ENCODE peak calls at places on chromosomes 5 and 9, in five cellular contexts. One of them, this sample, is unnamed.
A peak's percentile ranks its signal among the peaks of the same experiment; 100 is the strongest.

GRCh38 chr9:131739988-131740648 is at the start of gene RAPGEF1:
- DNase-seq in posterior vena cava: peak; percentile 94
- DNase-seq in anterior cingulate cortex: peak; percentile 76
- DNase-seq in DMS153: no peak
- DNase-seq in neural progenitor cell: peak; percentile 84
- DNase-seq in this sample: peak; percentile 44

GRCh38 chr9:122053546-122053945 is 39.6 kb downstream of the TTLL11 start:
- DNase-seq in posterior vena cava: no peak
- DNase-seq in DMS153: no peak
- DNase-seq in neural progenitor cell: no peak
- DNase-seq in anterior cingulate cortex: no peak
- DNase-seq in this sample: no peak

GRCh38 chr5:62779010-62779422 is 200.4 kb downstream of the LRRC70 start:
- DNase-seq in neural progenitor cell: peak; percentile 84
- DNase-seq in posterior vena cava: no peak
- DNase-seq in DMS153: no peak
- DNase-seq in anterior cingulate cortex: no peak
- DNase-seq in this sample: no peak

GRCh38 chr5:111704452-111705085 is 52.4 kb downstream of the NREP start:
- DNase-seq in DMS153: no peak
- DNase-seq in anterior cingulate cortex: no peak
- DNase-seq in posterior vena cava: no peak
- DNase-seq in neural progenitor cell: no peak
- DNase-seq in this sample: no peak

GRCh38 chr5:157180374-157181264 is at the start of gene ITK:
- DNase-seq in neural progenitor cell: no peak
- DNase-seq in posterior vena cava: no peak
- DNase-seq in DMS153: no peak
- DNase-seq in anterior cingulate cortex: no peak
- DNase-seq in this sample: no peak

GRCh38 chr5:113514263-113514590 is 733 bp downstream of the YTHDC2 start:
- DNase-seq in neural progenitor cell: no peak
- DNase-seq in posterior vena cava: no peak
- DNase-seq in anterior cingulate cortex: no peak
- DNase-seq in DMS153: no peak
- DNase-seq in this sample: no peak

GRCh38 chr9:137240321-137240840 is 706 bp upstream of the TUBB4B start:
- DNase-seq in DMS153: peak; percentile 37
- DNase-seq in posterior vena cava: peak; percentile 93
- DNase-seq in anterior cingulate cortex: peak; percentile 83
- DNase-seq in neural progenitor cell: peak; percentile 74
- DNase-seq in this sample: peak; percentile 67

GRCh38 chr9:14198544-14199510 is 115.1 kb downstream of the NFIB start:
- DNase-seq in DMS153: no peak
- DNase-seq in posterior vena cava: peak; percentile 82
- DNase-seq in anterior cingulate cortex: peak; percentile 34
- DNase-seq in neural progenitor cell: peak; percentile 49
- DNase-seq in this sample: peak; percentile 36

GRCh38 chr9:70477146-70477745 is 62.8 kb upstream of the KLF9 start:
- DNase-seq in neural progenitor cell: no peak
- DNase-seq in anterior cingulate cortex: no peak
- DNase-seq in posterior vena cava: no peak
- DNase-seq in DMS153: no peak
- DNase-seq in this sample: no peak

GRCh38 chr5:56840597-56840996 is 25.2 kb downstream of the MAP3K1 start:
- DNase-seq in neural progenitor cell: no peak
- DNase-seq in posterior vena cava: no peak
- DNase-seq in anterior cingulate cortex: no peak
- DNase-seq in DMS153: no peak
- DNase-seq in this sample: no peak

GRCh38 chr5:132378580-132378979 is 9.1 kb downstream of the SLC22A5 start:
- DNase-seq in posterior vena cava: no peak
- DNase-seq in neural progenitor cell: no peak
- DNase-seq in anterior cingulate cortex: no peak
- DNase-seq in DMS153: no peak
- DNase-seq in this sample: no peak

GRCh38 chr5:17118631-17119030 is 98.8 kb upstream of the BASP1 start:
- DNase-seq in neural progenitor cell: no peak
- DNase-seq in posterior vena cava: no peak
- DNase-seq in DMS153: no peak
- DNase-seq in anterior cingulate cortex: peak; percentile 25
- DNase-seq in this sample: no peak

GRCh38 chr5:125180222-125180621 is 433.8 kb upstream of the ZNF608 start:
- DNase-seq in posterior vena cava: no peak
- DNase-seq in neural progenitor cell: no peak
- DNase-seq in DMS153: no peak
- DNase-seq in anterior cingulate cortex: no peak
- DNase-seq in this sample: no peak

GRCh38 chr9:136827794-136828473 is 14.3 kb upstream of the AJM1 start:
- DNase-seq in neural progenitor cell: no peak
- DNase-seq in anterior cingulate cortex: no peak
- DNase-seq in posterior vena cava: no peak
- DNase-seq in DMS153: no peak
- DNase-seq in this sample: no peak

GRCh38 chr9:125532812-125533594 is 174.0 kb downstream of the MAPKAP1 start:
- DNase-seq in anterior cingulate cortex: no peak
- DNase-seq in posterior vena cava: no peak
- DNase-seq in DMS153: no peak
- DNase-seq in neural progenitor cell: no peak
- DNase-seq in this sample: no peak

GRCh38 chr5:146722361-146722779 is 156.2 kb downstream of the PPP2R2B start:
- DNase-seq in DMS153: no peak
- DNase-seq in anterior cingulate cortex: no peak
- DNase-seq in neural progenitor cell: no peak
- DNase-seq in posterior vena cava: no peak
- DNase-seq in this sample: no peak

GRCh38 chr5:35029333-35029732 is 18.4 kb downstream of the AGXT2 start:
- DNase-seq in DMS153: no peak
- DNase-seq in posterior vena cava: no peak
- DNase-seq in neural progenitor cell: no peak
- DNase-seq in anterior cingulate cortex: no peak
- DNase-seq in this sample: no peak

GRCh38 chr5:140345919-140346347 is 470 bp downstream of the HBEGF start:
- DNase-seq in neural progenitor cell: peak; percentile 85
- DNase-seq in anterior cingulate cortex: peak; percentile 75
- DNase-seq in posterior vena cava: peak; percentile 90
- DNase-seq in DMS153: no peak
- DNase-seq in this sample: no peak

GRCh38 chr5:370959-371810 is 49.7 kb downstream of the AHRR start:
- DNase-seq in anterior cingulate cortex: no peak
- DNase-seq in posterior vena cava: peak; percentile 69
- DNase-seq in DMS153: peak; percentile 44
- DNase-seq in neural progenitor cell: no peak
- DNase-seq in this sample: no peak

GRCh38 chr9:34610434-34611206 is 1.3 kb downstream of the RPP25L start:
- DNase-seq in anterior cingulate cortex: no peak
- DNase-seq in neural progenitor cell: no peak
- DNase-seq in DMS153: no peak
- DNase-seq in posterior vena cava: no peak
- DNase-seq in this sample: no peak

GRCh38 chr5:33297760-33298216 is 143.0 kb upstream of the TARS1 start:
- DNase-seq in neural progenitor cell: no peak
- DNase-seq in DMS153: no peak
- DNase-seq in anterior cingulate cortex: no peak
- DNase-seq in posterior vena cava: no peak
- DNase-seq in this sample: no peak

GRCh38 chr9:120891255-120891954 is 14.4 kb upstream of the PHF19 start:
- DNase-seq in anterior cingulate cortex: no peak
- DNase-seq in neural progenitor cell: no peak
- DNase-seq in DMS153: peak; percentile 30
- DNase-seq in posterior vena cava: no peak
- DNase-seq in this sample: no peak

GRCh38 chr9:135992486-135993408 is 31.6 kb upstream of the UBAC1 start:
- DNase-seq in DMS153: peak; percentile 67
- DNase-seq in neural progenitor cell: peak; percentile 86
- DNase-seq in anterior cingulate cortex: no peak
- DNase-seq in posterior vena cava: peak; percentile 96
- DNase-seq in this sample: no peak

GRCh38 chr9:21160178-21160577 is 6.3 kb downstream of the IFNA21 start:
- DNase-seq in posterior vena cava: no peak
- DNase-seq in neural progenitor cell: peak; percentile 27
- DNase-seq in DMS153: peak; percentile 24
- DNase-seq in anterior cingulate cortex: no peak
- DNase-seq in this sample: no peak

This sample was measured in substantia nigra.